ENCODE peak calls at places on chromosomes 1 and 21, in eight cellular contexts. C, N, E, X, Q, Z, R and O are unnamed samples.

GRCh38 chr1:99705385-99705784 is 59.5 kb downstream of the PALMD start:
- DNase-seq in C (no peak), N (no peak), E (no peak), X (no peak), Q (no peak), Z (no peak), R (no peak), O (no peak)

GRCh38 chr1:206506803-206507394 is 432 bp upstream of the RASSF5 start:
- DNase-seq in C (peak; percentile 56), N (no peak), E (no peak), X (no peak), Q (peak; percentile 31), Z (no peak), R (no peak), O (no peak)

GRCh38 chr1:109718495-109718894 is 6.4 kb downstream of the GSTM5 start:
- DNase-seq in C (no peak), N (no peak), E (no peak), X (no peak), Q (no peak), Z (no peak), R (no peak), O (no peak)

GRCh38 chr21:45182958-45183357 is 104.7 kb downstream of the POFUT2 start:
- DNase-seq in C (no peak), N (no peak), E (no peak), X (no peak), Q (no peak), Z (no peak), R (no peak), O (no peak)

GRCh38 chr1:100785399-100786082 is 66.0 kb downstream of the VCAM1 start:
- DNase-seq in C (no peak), N (peak; percentile 70), E (no peak), X (no peak), Q (no peak), Z (no peak), R (no peak), O (no peak)

GRCh38 chr1:246280551-246280950 is 226.5 kb downstream of the SMYD3 start:
- DNase-seq in C (no peak), N (peak; percentile 56), E (no peak), X (no peak), Q (peak; percentile 14), Z (no peak), R (no peak), O (no peak)

GRCh38 chr1:232911027-232911599 is 39.3 kb upstream of the NTPCR start:
- DNase-seq in C (no peak), N (no peak), E (no peak), X (no peak), Q (no peak), Z (no peak), R (no peak), O (no peak)

GRCh38 chr1:59215766-59216291 is 81.1 kb upstream of the FGGY start:
- DNase-seq in C (no peak), N (no peak), E (no peak), X (no peak), Q (no peak), Z (no peak), R (no peak), O (no peak)

GRCh38 chr1:101128211-101128727 is 102.7 kb upstream of the DPH5 start:
- DNase-seq in C (peak; percentile 49), N (no peak), E (no peak), X (no peak), Q (no peak), Z (no peak), R (no peak), O (no peak)

GRCh38 chr1:40853113-40853999 is 8.8 kb downstream of the CITED4 start:
- DNase-seq in C (no peak), N (no peak), E (no peak), X (no peak), Q (no peak), Z (no peak), R (no peak), O (no peak)

GRCh38 chr1:91754348-91754747 is 131.6 kb downstream of the TGFBR3 start:
- DNase-seq in C (no peak), N (no peak), E (no peak), X (no peak), Q (no peak), Z (no peak), R (no peak), O (no peak)

GRCh38 chr1:30887485-30888315 is 20.9 kb downstream of the SDC3 start:
- DNase-seq in C (no peak), N (no peak), E (no peak), X (no peak), Q (no peak), Z (no peak), R (peak; percentile 23), O (no peak)

GRCh38 chr1:23625459-23625858 is 66.1 kb upstream of the RPL11 start:
- DNase-seq in C (no peak), N (no peak), E (no peak), X (no peak), Q (no peak), Z (no peak), R (no peak), O (no peak)